ENCODE peak calls at places on chromosomes 3 and 15, in four cellular contexts. M is Peyer's patch, R is heart left ventricle, J is K562. Q is an unnamed sample. For H3K4me1, the result is how much of the 10 kb centered on the place peaks cover.

GRCh38 chr3:55405436-55405835 is 81.7 kb downstream of the WNT5A start:
- DNase-seq in M (no peak), R (no peak), J (peak), Q (no peak)

GRCh38 chr3:46566040-46566631 is at the start of gene LRRC2:
- DNase-seq in M (peak), R (peak), J (no peak), Q (no peak)

GRCh38 chr3:113631143-113631542 is 65.3 kb downstream of the USF3 start:
- DNase-seq in M (no peak), R (no peak), J (no peak), Q (no peak)

GRCh38 chr3:138786788-138787276 is 47.9 kb downstream of the PIK3CB start:
- DNase-seq in M (no peak), R (no peak), J (no peak), Q (no peak)

GRCh38 chr3:66469220-66469640 is 31.6 kb downstream of the LRIG1 start:
- DNase-seq in M (no peak), R (no peak), J (no peak), Q (no peak)

GRCh38 chr15:67834593-67835348 is 5.1 kb downstream of the RNU6-1 start:
- DNase-seq in M (peak), R (no peak), J (no peak), Q (no peak)

GRCh38 chr15:99155961-99156443 is 51.1 kb downstream of the SYNM start:
- DNase-seq in M (no peak), R (no peak), J (peak), Q (no peak)

GRCh38 chr15:90947577-90948357 is 6.9 kb upstream of the RCCD1 start:
- DNase-seq in M (no peak), R (no peak), J (no peak), Q (no peak)

DNA sequence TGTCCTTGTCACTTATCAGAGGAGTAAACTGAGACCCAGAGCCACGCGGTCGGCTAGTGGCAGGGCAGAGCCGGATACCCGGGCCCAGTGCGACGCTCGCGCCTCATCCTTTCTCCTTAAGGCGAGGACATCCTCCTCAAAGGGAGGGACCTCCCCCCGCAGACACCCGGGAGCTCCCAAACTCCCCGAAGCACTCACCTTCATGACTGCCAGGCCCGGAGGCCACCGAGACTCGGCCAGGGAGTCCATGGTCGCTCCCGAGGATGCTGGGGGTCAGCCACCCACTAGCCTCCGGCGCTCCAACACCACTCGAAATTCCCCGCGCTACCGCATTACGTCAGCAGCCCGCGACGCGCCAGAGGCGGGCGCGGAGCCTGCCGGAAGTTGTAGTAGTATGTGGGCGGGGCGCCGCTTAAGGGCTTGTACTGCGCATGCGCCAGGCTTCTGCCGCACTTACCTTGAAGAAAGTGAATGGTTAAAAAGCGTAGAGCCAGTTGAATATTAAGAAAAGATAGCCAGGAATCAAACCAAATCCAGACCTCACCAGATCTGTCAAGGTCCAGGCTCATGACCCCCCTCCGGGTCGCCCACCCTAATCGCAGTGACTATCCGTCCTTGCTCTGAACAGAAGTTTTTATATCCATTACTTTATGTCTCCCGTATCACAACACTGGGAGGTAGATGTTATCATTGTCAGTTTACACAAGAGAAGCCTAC is at the start of gene RAD18:
- DNase-seq in M (peak), R (peak), J (peak), Q (peak)
- TF ChIP-seq POLR2A in M (peak), R (no peak), J (peak), Q (no peak)

DNA sequence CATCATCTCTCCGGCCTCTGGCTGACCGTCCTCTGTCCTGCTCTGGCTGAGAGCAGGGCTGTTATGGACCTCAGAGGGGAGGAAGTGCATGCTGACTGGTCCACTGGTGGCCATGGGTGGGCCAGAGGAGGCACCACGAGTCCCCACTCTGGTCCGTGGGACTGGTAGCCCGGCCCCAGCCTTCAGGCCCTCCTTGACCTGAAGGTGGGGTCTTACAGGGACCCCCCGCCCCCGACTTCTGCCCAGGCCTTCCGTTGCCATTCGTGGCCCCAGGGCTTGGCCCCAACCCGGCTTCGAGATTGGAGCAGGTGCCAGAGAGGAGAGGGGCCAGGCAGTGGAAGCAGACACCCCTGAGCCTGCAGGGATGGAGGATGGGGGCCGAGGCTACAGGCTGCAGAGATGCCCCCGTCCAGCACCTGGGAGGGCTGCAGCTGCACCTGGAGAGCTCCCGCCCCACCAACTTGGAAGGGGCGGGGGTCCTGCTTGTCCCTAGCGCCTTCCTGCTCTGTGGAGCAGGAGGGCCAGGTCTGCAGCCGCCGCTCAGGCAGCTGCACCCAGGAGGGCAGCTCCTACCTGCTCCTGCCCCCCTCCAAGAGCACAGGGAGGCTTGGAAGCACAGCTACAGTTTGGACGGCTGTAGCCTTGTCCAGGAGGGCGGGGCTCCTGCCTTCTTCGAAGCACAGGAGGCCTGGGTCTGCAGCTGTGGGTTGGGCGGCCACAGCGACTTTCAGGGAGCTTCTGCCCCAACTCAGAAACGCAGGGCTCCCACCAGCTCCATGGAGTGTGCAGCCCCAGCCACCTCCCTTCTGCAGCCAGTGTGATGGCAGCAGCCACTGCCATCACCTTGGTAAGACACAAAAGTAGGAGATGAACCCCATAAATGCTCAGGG is 142.5 kb downstream of the KLF13 start:
- DNase-seq in M (no peak), R (no peak), J (no peak), Q (no peak)
- H3K4me1 ChIP-seq in M (under half), R (under half), J (under half), Q (under half)

DNA sequence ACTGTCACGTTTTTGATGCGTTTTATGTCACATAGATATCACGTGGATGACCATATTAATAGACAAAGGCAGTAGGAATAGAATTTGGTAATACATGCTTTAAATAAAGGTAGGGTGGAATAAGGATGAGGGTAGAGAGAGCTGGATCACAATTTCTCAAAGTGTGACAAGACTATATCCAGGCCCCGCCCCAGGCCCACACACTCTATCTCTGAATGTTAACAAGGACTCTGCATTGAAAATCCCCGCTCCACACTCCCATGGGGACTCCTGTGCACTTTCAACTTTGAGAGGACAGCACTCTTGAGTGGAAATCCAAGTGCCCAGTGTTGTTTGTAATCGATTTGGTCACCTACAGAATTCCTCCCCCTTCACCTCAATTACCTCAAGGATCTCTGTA is 31.4 kb downstream of the ETV5 start:
- DNase-seq in M (no peak), R (no peak), J (no peak), Q (no peak)
- TF ChIP-seq POLR2A in M (no peak), R (no peak), J (no peak), Q (no peak)

GRCh38 chr3:194925614-194926013 is 239.9 kb downstream of the FAM43A start:
- DNase-seq in M (no peak), R (no peak), J (no peak), Q (no peak)
- H3K4me1 ChIP-seq in M (under half), R (under half), J (under half), Q (under half)

GRCh38 chr3:33091746-33092145 is 5.2 kb downstream of the GLB1 start:
- DNase-seq in M (no peak), R (no peak), J (no peak), Q (no peak)
- TF ChIP-seq POLR2A in M (no peak), R (no peak), J (no peak), Q (no peak)

Q was measured in esophagus squamous epithelium.